ENCODE peak calls at places on chromosomes 13 and 19, in seven cellular contexts. One of them, this sample, is unnamed.

GRCh38 chr19:4597278-4597974 is 37.9 kb upstream of the SEMA6B start:
- DNase-seq in stimulated activated CD4-positive, alpha-beta T cell treated with anti-CD3 and anti-CD28 coated beads, Interleukin-12 subunit alpha, Interleukin-12 subunit beta, amount 100 ng/mL, for 24 hours: no peak
- DNase-seq in endothelial cell of umbilical vein: peak
- DNase-seq in HFFc6: no peak
- DNase-seq in ELF-1: no peak
- DNase-seq in left lung: no peak
- DNase-seq in GM23248: no peak
- DNase-seq in this sample: peak

GRCh38 chr13:32017449-32017848 is 14.1 kb upstream of the FRY start:
- DNase-seq in ELF-1: no peak
- DNase-seq in endothelial cell of umbilical vein: no peak
- DNase-seq in left lung: no peak
- DNase-seq in HFFc6: no peak
- DNase-seq in stimulated activated CD4-positive, alpha-beta T cell treated with anti-CD3 and anti-CD28 coated beads, Interleukin-12 subunit alpha, Interleukin-12 subunit beta, amount 100 ng/mL, for 24 hours: no peak
- DNase-seq in GM23248: no peak
- DNase-seq in this sample: no peak

GRCh38 chr19:3129112-3129511 is 6.7 kb upstream of the GNA15 start:
- DNase-seq in HFFc6: peak
- DNase-seq in endothelial cell of umbilical vein: peak
- DNase-seq in GM23248: peak
- DNase-seq in left lung: no peak
- DNase-seq in ELF-1: no peak
- DNase-seq in stimulated activated CD4-positive, alpha-beta T cell treated with anti-CD3 and anti-CD28 coated beads, Interleukin-12 subunit alpha, Interleukin-12 subunit beta, amount 100 ng/mL, for 24 hours: no peak
- DNase-seq in this sample: peak

GRCh38 chr13:110464547-110465343 is 96.8 kb downstream of the RAB20 start:
- DNase-seq in endothelial cell of umbilical vein: no peak
- DNase-seq in left lung: no peak
- DNase-seq in HFFc6: no peak
- DNase-seq in GM23248: no peak
- DNase-seq in ELF-1: no peak
- DNase-seq in stimulated activated CD4-positive, alpha-beta T cell treated with anti-CD3 and anti-CD28 coated beads, Interleukin-12 subunit alpha, Interleukin-12 subunit beta, amount 100 ng/mL, for 24 hours: no peak
- DNase-seq in this sample: no peak

GRCh38 chr19:49157445-49158224 is at the start of gene TRPM4:
- DNase-seq in left lung: peak
- DNase-seq in HFFc6: peak
- DNase-seq in ELF-1: peak
- DNase-seq in stimulated activated CD4-positive, alpha-beta T cell treated with anti-CD3 and anti-CD28 coated beads, Interleukin-12 subunit alpha, Interleukin-12 subunit beta, amount 100 ng/mL, for 24 hours: peak
- DNase-seq in endothelial cell of umbilical vein: peak
- DNase-seq in GM23248: peak
- DNase-seq in this sample: peak

GRCh38 chr19:32345261-32346207 is at the start of gene ZNF507:
- DNase-seq in GM23248: peak
- DNase-seq in endothelial cell of umbilical vein: peak
- DNase-seq in ELF-1: peak
- DNase-seq in stimulated activated CD4-positive, alpha-beta T cell treated with anti-CD3 and anti-CD28 coated beads, Interleukin-12 subunit alpha, Interleukin-12 subunit beta, amount 100 ng/mL, for 24 hours: peak
- DNase-seq in HFFc6: peak
- DNase-seq in left lung: peak
- DNase-seq in this sample: peak

GRCh38 chr19:8079988-8080387 is 27.4 kb downstream of the CCL25 start:
- DNase-seq in HFFc6: no peak
- DNase-seq in endothelial cell of umbilical vein: no peak
- DNase-seq in ELF-1: no peak
- DNase-seq in left lung: no peak
- DNase-seq in stimulated activated CD4-positive, alpha-beta T cell treated with anti-CD3 and anti-CD28 coated beads, Interleukin-12 subunit alpha, Interleukin-12 subunit beta, amount 100 ng/mL, for 24 hours: no peak
- DNase-seq in GM23248: no peak
- DNase-seq in this sample: no peak

GRCh38 chr13:40149611-40150283 is 494.3 kb downstream of the COG6 start:
- DNase-seq in GM23248: peak
- DNase-seq in ELF-1: no peak
- DNase-seq in HFFc6: peak
- DNase-seq in stimulated activated CD4-positive, alpha-beta T cell treated with anti-CD3 and anti-CD28 coated beads, Interleukin-12 subunit alpha, Interleukin-12 subunit beta, amount 100 ng/mL, for 24 hours: no peak
- DNase-seq in endothelial cell of umbilical vein: peak
- DNase-seq in left lung: no peak
- DNase-seq in this sample: peak

GRCh38 chr19:47863514-47863936 is 4.5 kb downstream of the TPRX2 start:
- DNase-seq in left lung: peak
- DNase-seq in stimulated activated CD4-positive, alpha-beta T cell treated with anti-CD3 and anti-CD28 coated beads, Interleukin-12 subunit alpha, Interleukin-12 subunit beta, amount 100 ng/mL, for 24 hours: peak
- DNase-seq in endothelial cell of umbilical vein: peak
- DNase-seq in ELF-1: peak
- DNase-seq in HFFc6: peak
- DNase-seq in GM23248: peak
- DNase-seq in this sample: peak

GRCh38 chr13:112940236-112940635 is 28.8 kb upstream of the MCF2L start:
- DNase-seq in GM23248: no peak
- DNase-seq in stimulated activated CD4-positive, alpha-beta T cell treated with anti-CD3 and anti-CD28 coated beads, Interleukin-12 subunit alpha, Interleukin-12 subunit beta, amount 100 ng/mL, for 24 hours: no peak
- DNase-seq in left lung: no peak
- DNase-seq in endothelial cell of umbilical vein: no peak
- DNase-seq in ELF-1: no peak
- DNase-seq in HFFc6: no peak
- DNase-seq in this sample: no peak

GRCh38 chr19:5078179-5078578 is 109.3 kb downstream of the KDM4B start:
- DNase-seq in HFFc6: no peak
- DNase-seq in left lung: no peak
- DNase-seq in GM23248: no peak
- DNase-seq in ELF-1: no peak
- DNase-seq in stimulated activated CD4-positive, alpha-beta T cell treated with anti-CD3 and anti-CD28 coated beads, Interleukin-12 subunit alpha, Interleukin-12 subunit beta, amount 100 ng/mL, for 24 hours: no peak
- DNase-seq in endothelial cell of umbilical vein: no peak
- DNase-seq in this sample: no peak

GRCh38 chr19:18160792-18161690 is 8.1 kb downstream of the PIK3R2 start:
- DNase-seq in GM23248: peak
- DNase-seq in ELF-1: peak
- DNase-seq in left lung: peak
- DNase-seq in stimulated activated CD4-positive, alpha-beta T cell treated with anti-CD3 and anti-CD28 coated beads, Interleukin-12 subunit alpha, Interleukin-12 subunit beta, amount 100 ng/mL, for 24 hours: peak
- DNase-seq in endothelial cell of umbilical vein: peak
- DNase-seq in HFFc6: peak
- DNase-seq in this sample: peak

GRCh38 chr13:41782086-41782485 is 178.8 kb downstream of the VWA8 start:
- DNase-seq in ELF-1: no peak
- DNase-seq in endothelial cell of umbilical vein: no peak
- DNase-seq in HFFc6: no peak
- DNase-seq in stimulated activated CD4-positive, alpha-beta T cell treated with anti-CD3 and anti-CD28 coated beads, Interleukin-12 subunit alpha, Interleukin-12 subunit beta, amount 100 ng/mL, for 24 hours: no peak
- DNase-seq in GM23248: no peak
- DNase-seq in left lung: no peak
- DNase-seq in this sample: no peak

GRCh38 chr19:45179063-45179847 is 671 bp downstream of the BLOC1S3 start:
- DNase-seq in stimulated activated CD4-positive, alpha-beta T cell treated with anti-CD3 and anti-CD28 coated beads, Interleukin-12 subunit alpha, Interleukin-12 subunit beta, amount 100 ng/mL, for 24 hours: peak
- DNase-seq in HFFc6: peak
- DNase-seq in endothelial cell of umbilical vein: no peak
- DNase-seq in left lung: peak
- DNase-seq in ELF-1: no peak
- DNase-seq in GM23248: peak
- DNase-seq in this sample: peak

GRCh38 chr19:29622191-29623070 is 16.3 kb downstream of the POP4 start:
- DNase-seq in endothelial cell of umbilical vein: no peak
- DNase-seq in HFFc6: no peak
- DNase-seq in ELF-1: peak
- DNase-seq in stimulated activated CD4-positive, alpha-beta T cell treated with anti-CD3 and anti-CD28 coated beads, Interleukin-12 subunit alpha, Interleukin-12 subunit beta, amount 100 ng/mL, for 24 hours: peak
- DNase-seq in left lung: no peak
- DNase-seq in GM23248: no peak
- DNase-seq in this sample: no peak

GRCh38 chr13:78638216-78638615 is 20.7 kb downstream of the OBI1 start:
- DNase-seq in stimulated activated CD4-positive, alpha-beta T cell treated with anti-CD3 and anti-CD28 coated beads, Interleukin-12 subunit alpha, Interleukin-12 subunit beta, amount 100 ng/mL, for 24 hours: no peak
- DNase-seq in left lung: no peak
- DNase-seq in ELF-1: no peak
- DNase-seq in GM23248: no peak
- DNase-seq in HFFc6: no peak
- DNase-seq in endothelial cell of umbilical vein: no peak
- DNase-seq in this sample: no peak

GRCh38 chr13:62643007-62643483 is 1227.4 kb upstream of the PCDH20 start:
- DNase-seq in ELF-1: no peak
- DNase-seq in endothelial cell of umbilical vein: no peak
- DNase-seq in GM23248: peak
- DNase-seq in HFFc6: peak
- DNase-seq in left lung: no peak
- DNase-seq in stimulated activated CD4-positive, alpha-beta T cell treated with anti-CD3 and anti-CD28 coated beads, Interleukin-12 subunit alpha, Interleukin-12 subunit beta, amount 100 ng/mL, for 24 hours: no peak
- DNase-seq in this sample: peak

GRCh38 chr13:73757471-73758233 is 376.6 kb downstream of the KLF12 start:
- DNase-seq in ELF-1: no peak
- DNase-seq in HFFc6: no peak
- DNase-seq in endothelial cell of umbilical vein: no peak
- DNase-seq in GM23248: peak
- DNase-seq in stimulated activated CD4-positive, alpha-beta T cell treated with anti-CD3 and anti-CD28 coated beads, Interleukin-12 subunit alpha, Interleukin-12 subunit beta, amount 100 ng/mL, for 24 hours: no peak
- DNase-seq in left lung: no peak
- DNase-seq in this sample: no peak

GRCh38 chr13:30576528-30576927 is 41.2 kb upstream of the USPL1 start:
- DNase-seq in stimulated activated CD4-positive, alpha-beta T cell treated with anti-CD3 and anti-CD28 coated beads, Interleukin-12 subunit alpha, Interleukin-12 subunit beta, amount 100 ng/mL, for 24 hours: peak
- DNase-seq in ELF-1: no peak
- DNase-seq in left lung: no peak
- DNase-seq in HFFc6: peak
- DNase-seq in GM23248: no peak
- DNase-seq in endothelial cell of umbilical vein: no peak
- DNase-seq in this sample: peak

GRCh38 chr13:65553328-65553727 is 1676.8 kb downstream of the PCDH9 start:
- DNase-seq in stimulated activated CD4-positive, alpha-beta T cell treated with anti-CD3 and anti-CD28 coated beads, Interleukin-12 subunit alpha, Interleukin-12 subunit beta, amount 100 ng/mL, for 24 hours: no peak
- DNase-seq in ELF-1: no peak
- DNase-seq in HFFc6: no peak
- DNase-seq in left lung: no peak
- DNase-seq in endothelial cell of umbilical vein: no peak
- DNase-seq in GM23248: no peak
- DNase-seq in this sample: no peak

GRCh38 chr13:110511509-110512181 is 49.9 kb downstream of the RAB20 start:
- DNase-seq in ELF-1: peak
- DNase-seq in GM23248: no peak
- DNase-seq in stimulated activated CD4-positive, alpha-beta T cell treated with anti-CD3 and anti-CD28 coated beads, Interleukin-12 subunit alpha, Interleukin-12 subunit beta, amount 100 ng/mL, for 24 hours: no peak
- DNase-seq in left lung: no peak
- DNase-seq in endothelial cell of umbilical vein: no peak
- DNase-seq in HFFc6: no peak
- DNase-seq in this sample: no peak

GRCh38 chr13:79796116-79796515 is 315.2 kb downstream of the NDFIP2 start:
- DNase-seq in left lung: no peak
- DNase-seq in stimulated activated CD4-positive, alpha-beta T cell treated with anti-CD3 and anti-CD28 coated beads, Interleukin-12 subunit alpha, Interleukin-12 subunit beta, amount 100 ng/mL, for 24 hours: no peak
- DNase-seq in ELF-1: no peak
- DNase-seq in endothelial cell of umbilical vein: no peak
- DNase-seq in GM23248: no peak
- DNase-seq in HFFc6: no peak
- DNase-seq in this sample: no peak

GRCh38 chr13:81012031-81012430 is 671.1 kb upstream of the SPRY2 start:
- DNase-seq in HFFc6: no peak
- DNase-seq in left lung: no peak
- DNase-seq in GM23248: no peak
- DNase-seq in stimulated activated CD4-positive, alpha-beta T cell treated with anti-CD3 and anti-CD28 coated beads, Interleukin-12 subunit alpha, Interleukin-12 subunit beta, amount 100 ng/mL, for 24 hours: no peak
- DNase-seq in endothelial cell of umbilical vein: no peak
- DNase-seq in ELF-1: no peak
- DNase-seq in this sample: no peak

GRCh38 chr13:28568286-28568685 is 73.4 kb upstream of the FLT1 start:
- DNase-seq in ELF-1: no peak
- DNase-seq in endothelial cell of umbilical vein: peak
- DNase-seq in stimulated activated CD4-positive, alpha-beta T cell treated with anti-CD3 and anti-CD28 coated beads, Interleukin-12 subunit alpha, Interleukin-12 subunit beta, amount 100 ng/mL, for 24 hours: no peak
- DNase-seq in left lung: peak
- DNase-seq in GM23248: peak
- DNase-seq in HFFc6: no peak
- DNase-seq in this sample: peak

GRCh38 chr19:11964858-11965645 is at the start of gene ZNF763:
- DNase-seq in stimulated activated CD4-positive, alpha-beta T cell treated with anti-CD3 and anti-CD28 coated beads, Interleukin-12 subunit alpha, Interleukin-12 subunit beta, amount 100 ng/mL, for 24 hours: peak
- DNase-seq in left lung: peak
- DNase-seq in endothelial cell of umbilical vein: peak
- DNase-seq in HFFc6: peak
- DNase-seq in GM23248: peak
- DNase-seq in ELF-1: peak
- DNase-seq in this sample: peak

GRCh38 chr13:85013006-85013405 is 786.2 kb downstream of the SLITRK6 start:
- DNase-seq in HFFc6: no peak
- DNase-seq in ELF-1: no peak
- DNase-seq in stimulated activated CD4-positive, alpha-beta T cell treated with anti-CD3 and anti-CD28 coated beads, Interleukin-12 subunit alpha, Interleukin-12 subunit beta, amount 100 ng/mL, for 24 hours: no peak
- DNase-seq in left lung: no peak
- DNase-seq in GM23248: no peak
- DNase-seq in endothelial cell of umbilical vein: no peak
- DNase-seq in this sample: peak

GRCh38 chr13:30135351-30135750 is 172.0 kb downstream of the KATNAL1 start:
- DNase-seq in stimulated activated CD4-positive, alpha-beta T cell treated with anti-CD3 and anti-CD28 coated beads, Interleukin-12 subunit alpha, Interleukin-12 subunit beta, amount 100 ng/mL, for 24 hours: no peak
- DNase-seq in GM23248: no peak
- DNase-seq in left lung: no peak
- DNase-seq in HFFc6: no peak
- DNase-seq in ELF-1: no peak
- DNase-seq in endothelial cell of umbilical vein: no peak
- DNase-seq in this sample: no peak

GRCh38 chr13:97221989-97222700 is at the start of gene MBNL2:
- DNase-seq in stimulated activated CD4-positive, alpha-beta T cell treated with anti-CD3 and anti-CD28 coated beads, Interleukin-12 subunit alpha, Interleukin-12 subunit beta, amount 100 ng/mL, for 24 hours: peak
- DNase-seq in GM23248: peak
- DNase-seq in ELF-1: peak
- DNase-seq in HFFc6: peak
- DNase-seq in left lung: peak
- DNase-seq in endothelial cell of umbilical vein: peak
- DNase-seq in this sample: peak

GRCh38 chr19:48391100-48392005 is at the start of gene KDELR1:
- DNase-seq in left lung: peak
- DNase-seq in HFFc6: peak
- DNase-seq in GM23248: peak
- DNase-seq in ELF-1: peak
- DNase-seq in stimulated activated CD4-positive, alpha-beta T cell treated with anti-CD3 and anti-CD28 coated beads, Interleukin-12 subunit alpha, Interleukin-12 subunit beta, amount 100 ng/mL, for 24 hours: peak
- DNase-seq in endothelial cell of umbilical vein: peak
- DNase-seq in this sample: peak

This sample was measured in EL.